ENCODE peak calls at places on chromosome 20, in six cellular contexts. B is breast epithelium, P is spleen, D is prostate gland, O is IMR-90, Y is ovary. U is an unnamed sample.

GRCh38 chr20:33684533-33685327 is 1.5 kb downstream of the E2F1 start:
- DNase-seq in D (no peak), O (no peak), Y (peak; percentile 40), B (no peak), P (no peak), U (no peak)

GRCh38 chr20:19588731-19589130 is 169.3 kb upstream of the RIN2 start:
- DNase-seq in P (no peak), B (peak; percentile 46), O (no peak), Y (peak; percentile 35), D (peak; percentile 62), U (no peak)

GRCh38 chr20:19600042-19600441 is 158.0 kb upstream of the RIN2 start:
- DNase-seq in Y (no peak), O (no peak), B (no peak), P (no peak), D (no peak), U (no peak)

GRCh38 chr20:42957014-42957694 is 232.6 kb downstream of the PTPRT start:
- DNase-seq in D (no peak), B (no peak), Y (no peak), O (no peak), P (no peak), U (no peak)

GRCh38 chr20:33010674-33011449 is 3.4 kb downstream of the BPIFB2 start:
- DNase-seq in O (no peak), P (peak; percentile 54), D (no peak), Y (no peak), B (no peak), U (no peak)

GRCh38 chr20:7911586-7912330 is 28.5 kb downstream of the HAO1 start:
- DNase-seq in Y (no peak), O (no peak), B (no peak), D (no peak), P (no peak), U (no peak)

GRCh38 chr20:20364016-20364746 is 3.7 kb upstream of the INSM1 start:
- DNase-seq in Y (no peak), D (no peak), P (peak; percentile 65), O (no peak), B (no peak), U (no peak)

GRCh38 chr20:3934628-3935027 is 45.4 kb downstream of the PANK2 start:
- DNase-seq in O (peak; percentile 43), P (no peak), D (no peak), Y (no peak), B (no peak), U (no peak)

GRCh38 chr20:55069951-55070350 is 594.6 kb downstream of the DOK5 start:
- DNase-seq in Y (no peak), P (no peak), B (no peak), D (no peak), O (no peak), U (no peak)

GRCh38 chr20:672975-673604 is 2.5 kb downstream of the SCRT2 start:
- DNase-seq in P (peak; percentile 54), B (no peak), Y (no peak), D (no peak), O (no peak), U (no peak)

GRCh38 chr20:53901064-53901463 is 169.3 kb downstream of the BCAS1 start:
- DNase-seq in O (peak; percentile 72), P (no peak), B (no peak), Y (no peak), D (no peak), U (no peak)

GRCh38 chr20:1669304-1669703 is 11.7 kb upstream of the SIRPG start:
- DNase-seq in D (no peak), P (no peak), Y (no peak), O (no peak), B (no peak), U (no peak)

GRCh38 chr20:51710503-51710902 is 57.7 kb downstream of the ATP9A start:
- DNase-seq in Y (no peak), P (no peak), B (no peak), D (no peak), O (no peak), U (no peak)

GRCh38 chr20:2874456-2874855 is 1.2 kb downstream of the PTPRA start:
- DNase-seq in B (no peak), O (peak; percentile 39), D (no peak), P (no peak), Y (no peak), U (no peak)

GRCh38 chr20:53642196-53643030 is 48.8 kb upstream of the ZNF217 start:
- DNase-seq in Y (no peak), D (peak; percentile 53), P (no peak), B (peak; percentile 54), O (peak; percentile 50), U (peak; percentile 61)

GRCh38 chr20:45970646-45971424 is 1.2 kb downstream of the ZNF335 start:
- DNase-seq in P (peak; percentile 93), Y (peak; percentile 52), D (no peak), O (peak; percentile 19), B (no peak), U (no peak)

GRCh38 chr20:53940883-53941546 is 129.4 kb downstream of the BCAS1 start:
- DNase-seq in Y (no peak), D (no peak), B (no peak), P (no peak), O (peak; percentile 94), U (no peak)

DNA sequence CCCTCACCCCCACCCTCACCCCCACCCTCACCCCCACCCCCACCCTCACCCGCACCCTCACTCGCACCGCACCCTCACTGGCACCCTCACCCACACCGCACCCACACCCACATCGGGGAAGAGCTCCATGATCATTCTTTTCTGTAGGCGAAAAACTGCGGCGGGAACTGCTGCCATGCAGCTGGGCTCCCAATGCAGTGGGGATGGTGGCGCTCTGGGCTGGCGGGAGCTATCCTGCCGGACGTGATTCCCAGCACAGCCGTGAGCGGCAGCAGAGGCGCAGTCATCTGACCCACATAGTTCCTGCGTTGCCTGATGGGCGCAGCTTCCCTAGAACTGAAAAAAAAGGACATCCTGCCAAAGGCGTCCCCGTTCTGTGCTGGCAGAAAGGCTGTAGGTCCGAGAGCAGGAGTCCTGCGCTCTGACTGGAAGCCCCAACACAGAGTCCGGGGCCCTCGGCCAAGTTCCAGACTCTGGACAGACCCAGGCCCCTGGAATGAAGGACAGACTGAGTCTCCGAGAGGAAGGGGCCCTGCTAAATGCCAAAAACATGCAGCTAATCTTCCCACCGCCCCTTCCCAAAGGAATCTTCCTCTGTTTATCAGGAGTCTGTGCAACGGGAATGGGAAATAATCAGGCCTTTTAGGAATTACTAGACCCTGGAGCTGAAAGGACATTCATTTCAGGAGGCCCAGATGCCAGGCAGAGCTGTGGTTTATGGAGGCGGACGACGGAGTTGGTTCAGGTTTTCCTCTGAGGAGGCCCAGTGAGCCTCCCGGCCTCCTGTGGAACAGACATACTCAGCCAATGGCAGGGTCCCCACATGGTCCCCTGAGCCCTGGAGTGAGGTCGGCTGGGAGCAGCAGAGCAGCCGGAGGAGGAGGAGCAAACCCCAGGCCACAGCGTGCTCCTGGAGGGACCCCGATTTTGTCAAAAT is 14.1 kb upstream of the TCFL5 start:
- DNase-seq in B (peak; percentile 69), O (peak; percentile 83), D (peak; percentile 60), Y (peak; percentile 79), P (peak; percentile 84), U (peak; percentile 53)
- TF ChIP-seq POLR2A in B (no peak), O (no peak), D (no peak), Y (no peak), P (no peak), U (no peak)

DNA sequence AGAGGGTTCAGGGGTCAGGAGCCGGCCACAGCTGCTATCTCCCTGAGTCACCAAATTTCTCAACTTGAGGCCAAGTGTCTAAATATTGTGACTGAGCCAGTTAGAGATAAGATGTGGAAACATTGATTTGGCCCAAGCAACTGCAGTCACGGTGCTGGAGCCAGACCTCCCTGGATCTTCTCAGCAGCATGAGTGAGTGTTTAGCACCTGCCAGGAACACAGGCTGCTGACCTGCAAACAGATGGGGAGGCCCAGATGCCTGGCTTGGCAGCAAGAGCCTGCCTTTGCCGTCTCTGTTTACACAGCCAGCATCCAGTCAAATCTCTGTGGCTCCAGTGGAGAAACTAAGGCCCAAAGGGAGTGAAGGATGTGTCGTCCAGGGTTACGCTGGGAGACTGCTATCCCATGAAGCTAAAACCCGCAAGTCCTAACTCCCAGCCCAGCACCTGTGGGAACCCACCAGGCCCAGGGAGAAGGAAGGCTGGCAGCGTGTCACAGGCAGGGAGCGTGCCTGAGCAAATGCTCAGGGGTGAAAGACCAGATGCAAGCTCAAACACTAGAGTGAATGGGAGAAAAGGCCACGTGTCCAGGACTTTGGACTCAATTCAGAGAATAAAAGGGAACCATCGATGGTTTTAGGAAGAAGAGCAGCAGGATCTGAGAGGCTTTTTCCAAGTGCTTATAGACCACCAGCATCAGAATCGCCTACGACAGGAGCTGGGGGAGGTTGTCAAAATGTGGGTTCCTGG is 15.9 kb upstream of the PTGIS start:
- DNase-seq in P (no peak), D (peak; percentile 51), Y (peak; percentile 84), O (peak; percentile 95), B (peak; percentile 48), U (peak; percentile 76)
- TF ChIP-seq POLR2A in P (no peak), D (no peak), Y (peak; percentile 31), O (no peak), B (no peak), U (no peak)

DNA sequence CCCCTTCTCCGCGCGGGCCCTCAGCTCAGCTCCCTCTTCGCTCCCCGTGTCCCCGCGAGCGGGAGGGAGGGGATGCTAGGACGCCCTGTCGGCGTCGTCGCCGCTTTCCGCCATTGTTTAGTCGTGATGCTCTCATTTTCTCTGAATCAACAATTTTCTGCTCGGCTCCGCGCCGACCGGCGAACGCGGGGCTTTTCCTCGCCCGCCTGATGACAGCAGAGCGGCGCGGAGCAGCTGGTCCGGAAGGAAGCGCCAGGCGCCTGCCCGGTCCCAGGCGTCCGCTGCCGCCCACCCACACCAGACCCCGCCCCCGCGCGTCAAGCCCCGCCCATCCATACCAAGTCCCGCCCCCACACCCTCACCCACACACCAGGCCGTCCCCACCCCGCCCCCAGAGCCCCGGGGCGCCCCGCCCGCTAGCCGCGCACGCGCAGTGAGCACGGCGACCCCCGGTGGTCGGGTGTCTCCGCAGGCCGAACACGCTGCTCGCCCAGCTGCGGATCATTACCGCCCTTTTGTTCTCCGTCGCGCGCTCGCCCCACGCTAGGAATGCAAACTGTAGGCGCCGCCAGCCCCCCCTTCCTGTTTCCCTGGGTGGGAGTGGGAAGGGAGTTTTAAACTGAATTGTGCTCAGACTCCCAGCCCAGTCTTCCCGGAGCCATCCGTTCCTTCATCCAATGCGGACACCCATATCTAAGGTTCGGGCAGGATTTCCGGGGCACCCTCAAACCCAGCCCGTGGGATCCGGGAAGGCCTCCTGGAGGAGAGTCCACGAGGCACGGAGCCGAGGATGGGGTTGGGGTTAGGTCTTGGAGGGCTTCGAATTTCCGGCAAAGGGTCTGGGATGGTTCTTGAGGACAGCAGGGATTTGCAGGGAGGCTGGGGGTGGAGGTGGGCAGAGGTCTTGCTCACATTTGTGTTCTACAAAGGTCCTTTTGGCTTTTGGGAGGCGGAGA is 49.8 kb upstream of the SLC32A1 start:
- DNase-seq in P (peak; percentile 82), D (no peak), B (no peak), Y (peak; percentile 28), O (peak; percentile 47), U (no peak)
- TF ChIP-seq POLR2A in P (no peak), D (no peak), B (no peak), Y (no peak), O (no peak), U (no peak)

DNA sequence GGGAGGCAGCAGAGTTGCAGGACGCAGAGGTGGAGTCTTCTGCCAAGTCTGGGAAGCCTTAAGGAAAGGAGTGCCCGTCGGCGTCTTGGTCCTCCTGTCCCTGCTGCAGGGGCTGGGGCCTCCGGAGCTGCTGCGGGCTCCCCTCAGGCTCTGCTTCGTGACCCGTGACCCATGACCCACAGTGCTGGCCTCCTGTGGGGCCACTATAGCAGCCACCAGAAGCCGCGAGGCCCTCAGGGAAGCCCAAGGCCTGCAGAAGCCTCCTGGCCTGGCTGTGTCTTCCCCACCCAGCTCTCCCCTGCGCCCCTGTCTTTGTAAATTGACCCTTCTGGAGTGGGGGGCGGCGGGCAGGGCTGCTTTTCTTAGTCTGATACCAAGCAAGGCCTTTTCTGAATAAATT is 3.3 kb upstream of the COL9A3 start:
- DNase-seq in P (no peak), D (no peak), B (no peak), O (no peak), Y (no peak), U (no peak)
- TF ChIP-seq POLR2A in P (no peak), D (no peak), B (no peak), O (no peak), Y (no peak), U (no peak)

U was measured in tibial nerve.